ENCODE peak calls at places on chromosome 7, in five cellular contexts. C is upper lobe of left lung, V is HepG2, D is GM12878, U is K562. T is an unnamed sample.
A peak's percentile ranks its signal among the peaks of the same experiment; 100 is the strongest.

GRCh38 chr7:157373493-157373892 is 36.7 kb downstream of the DNAJB6 start:
- ATAC-seq in C (no peak), V (no peak), D (no peak), U (no peak), T (no peak)

GRCh38 chr7:54859545-54859944 is 100.5 kb upstream of the SEC61G start:
- ATAC-seq in C (peak; percentile 24), V (no peak), D (no peak), U (no peak), T (no peak)

GRCh38 chr7:94295805-94296204 is 98.9 kb upstream of the COL1A2 start:
- ATAC-seq in C (peak; percentile 76), V (peak; percentile 72), D (no peak), U (peak; percentile 79), T (peak; percentile 73)

GRCh38 chr7:149565096-149565382 is 67.4 kb upstream of the ZNF746 start:
- ATAC-seq in C (no peak), V (no peak), D (no peak), U (no peak), T (no peak)

GRCh38 chr7:43954524-43955228 is 28.4 kb downstream of the UBE2D4 start:
- ATAC-seq in C (no peak), V (peak; percentile 99), D (peak; percentile 97), U (peak; percentile 99), T (no peak)

GRCh38 chr7:36131499-36131898 is 21.6 kb upstream of the EEPD1 start:
- ATAC-seq in C (no peak), V (no peak), D (no peak), U (no peak), T (no peak)

GRCh38 chr7:130950741-130951140 is 216.7 kb upstream of the KLF14 start:
- ATAC-seq in C (no peak), V (no peak), D (no peak), U (no peak), T (no peak)

GRCh38 chr7:2785071-2785500 is 59.0 kb downstream of the GNA12 start:
- ATAC-seq in C (no peak), V (no peak), D (peak; percentile 94), U (no peak), T (peak; percentile 65)

GRCh38 chr7:93894426-93894825 is 3.9 kb upstream of the TFPI2 start:
- ATAC-seq in C (no peak), V (no peak), D (no peak), U (no peak), T (no peak)

GRCh38 chr7:106840342-106840741 is 24.7 kb upstream of the PIK3CG start:
- ATAC-seq in C (no peak), V (no peak), D (no peak), U (no peak), T (no peak)

GRCh38 chr7:34776748-34777358 is 118.8 kb downstream of the NPSR1 start:
- ATAC-seq in C (no peak), V (peak; percentile 49), D (no peak), U (no peak), T (no peak)

GRCh38 chr7:107152011-107152410 is 16.8 kb upstream of the HBP1 start:
- ATAC-seq in C (no peak), V (no peak), D (no peak), U (no peak), T (no peak)

GRCh38 chr7:94170836-94171235 is 166.7 kb upstream of the BET1 start:
- ATAC-seq in C (no peak), V (no peak), D (peak; percentile 97), U (no peak), T (no peak)

GRCh38 chr7:26182283-26182682 is 18.3 kb downstream of the HNRNPA2B1 start:
- ATAC-seq in C (no peak), V (no peak), D (no peak), U (no peak), T (no peak)

GRCh38 chr7:77427996-77428603 is 12.0 kb upstream of the GSAP start:
- ATAC-seq in C (peak; percentile 67), V (peak; percentile 42), D (peak; percentile 55), U (no peak), T (no peak)

GRCh38 chr7:74324499-74325229 is 35.5 kb downstream of the CLIP2 start:
- ATAC-seq in C (peak; percentile 56), V (no peak), D (no peak), U (no peak), T (no peak)

GRCh38 chr7:105707967-105708580 is 126.8 kb upstream of the EFCAB10 start:
- ATAC-seq in C (peak; percentile 45), V (no peak), D (no peak), U (no peak), T (no peak)

GRCh38 chr7:37336259-37336658 is 112.4 kb downstream of the ELMO1 start:
- ATAC-seq in C (peak; percentile 82), V (no peak), D (peak; percentile 85), U (no peak), T (no peak)

GRCh38 chr7:2734761-2735571 is 47.0 kb downstream of the AMZ1 start:
- ATAC-seq in C (peak; percentile 57), V (no peak), D (no peak), U (peak; percentile 30), T (peak; percentile 31)

GRCh38 chr7:91379246-91379645 is 115.0 kb downstream of the FZD1 start:
- ATAC-seq in C (no peak), V (no peak), D (no peak), U (no peak), T (no peak)

GRCh38 chr7:64046041-64046389 is 781 bp downstream of the ZNF727 start:
- ATAC-seq in C (peak; percentile 11), V (no peak), D (no peak), U (no peak), T (no peak)

GRCh38 chr7:30159153-30159552 is 24.4 kb downstream of the MTURN start:
- ATAC-seq in C (no peak), V (no peak), D (peak; percentile 12), U (no peak), T (no peak)

GRCh38 chr7:77327067-77327931 is 88.8 kb downstream of the GSAP start:
- ATAC-seq in C (peak; percentile 73), V (peak; percentile 52), D (no peak), U (no peak), T (peak; percentile 72)

DNA sequence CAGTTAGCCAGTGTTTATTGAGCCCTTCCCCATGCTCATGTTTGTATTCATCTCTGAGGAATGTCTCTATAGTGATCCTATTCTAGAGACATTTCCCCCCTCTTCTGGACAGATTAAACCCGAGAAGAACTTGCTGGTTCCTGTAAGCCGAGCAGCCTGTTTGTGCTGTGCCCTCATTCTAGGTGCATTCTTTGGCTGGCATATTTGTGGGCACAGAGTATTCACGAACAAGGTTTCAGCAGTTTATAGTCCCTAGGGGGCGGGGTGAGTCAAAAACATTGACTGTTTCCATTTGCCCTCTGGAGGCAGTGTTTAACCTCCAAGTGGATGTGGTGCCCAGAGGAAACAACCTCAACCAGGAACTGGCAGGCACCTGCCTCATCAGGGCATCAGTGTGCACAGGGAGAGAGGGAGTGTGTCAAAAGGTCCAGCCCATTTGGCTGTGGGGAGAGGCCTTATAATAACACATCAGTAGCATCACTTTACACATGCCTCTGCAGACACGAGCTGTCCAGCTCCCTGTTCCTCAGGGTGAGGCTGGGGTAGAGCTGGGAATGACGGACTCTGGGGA is 273.3 kb upstream of the LRGUK start:
- ATAC-seq in C (peak; percentile 39), V (peak; percentile 98), D (peak; percentile 97), U (peak; percentile 96), T (no peak)
- TF ChIP-seq EP300 in C (no peak), V (no peak), D (no peak), U (no peak), T (no peak)

GRCh38 chr7:95550546-95550945 is 45.8 kb downstream of the PDK4 start:
- ATAC-seq in C (peak; percentile 4), V (no peak), D (no peak), U (no peak), T (no peak)

GRCh38 chr7:95546647-95547046 is 49.7 kb downstream of the PDK4 start:
- ATAC-seq in C (no peak), V (no peak), D (no peak), U (no peak), T (no peak)

GRCh38 chr7:95547949-95548348 is 48.4 kb downstream of the PDK4 start:
- ATAC-seq in C (no peak), V (no peak), D (no peak), U (no peak), T (no peak)

GRCh38 chr7:95547356-95547755 is 49.0 kb downstream of the PDK4 start:
- ATAC-seq in C (no peak), V (no peak), D (no peak), U (no peak), T (no peak)

DNA sequence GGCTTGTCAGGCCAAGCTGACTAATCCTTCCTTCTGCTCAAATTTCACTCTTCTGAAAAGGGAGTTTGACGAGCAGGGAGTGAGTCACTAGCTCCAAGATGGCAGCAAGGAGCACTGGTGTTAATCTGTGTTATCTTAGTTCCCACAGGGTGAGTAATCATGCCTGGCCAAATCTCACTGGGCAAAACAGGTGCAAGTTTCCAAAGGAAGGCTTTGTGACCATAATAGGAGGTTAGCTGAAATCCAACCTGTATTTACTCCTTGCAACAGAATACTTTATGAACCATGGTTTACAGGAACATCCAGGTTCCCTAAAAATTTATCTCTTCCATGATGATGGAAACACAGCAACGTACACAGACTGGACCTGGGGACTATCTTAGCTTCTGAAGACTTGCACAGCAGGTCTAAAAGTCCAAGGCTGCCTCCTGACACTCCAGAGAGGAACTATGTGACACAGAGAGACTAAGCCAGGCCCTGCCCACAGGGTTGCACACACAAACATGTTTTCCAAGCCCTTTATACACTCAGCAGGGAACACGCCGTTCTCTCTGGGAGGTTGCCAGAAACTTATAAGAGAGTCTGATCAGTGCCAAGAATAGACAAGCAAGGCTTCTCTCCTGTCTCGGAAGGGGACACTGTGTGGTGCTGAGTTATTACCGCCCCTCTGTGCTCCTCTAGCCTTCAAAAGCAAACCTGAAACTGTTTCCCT is 46.3 kb downstream of the PDK4 start:
- ATAC-seq in C (peak; percentile 93), V (peak; percentile 41), D (no peak), U (peak; percentile 91), T (peak; percentile 98)
- TF ChIP-seq POLR2AphosphoS5 in C (peak; percentile 96), V (no peak), D (no peak), U (peak; percentile 44), T (peak; percentile 100)

DNA sequence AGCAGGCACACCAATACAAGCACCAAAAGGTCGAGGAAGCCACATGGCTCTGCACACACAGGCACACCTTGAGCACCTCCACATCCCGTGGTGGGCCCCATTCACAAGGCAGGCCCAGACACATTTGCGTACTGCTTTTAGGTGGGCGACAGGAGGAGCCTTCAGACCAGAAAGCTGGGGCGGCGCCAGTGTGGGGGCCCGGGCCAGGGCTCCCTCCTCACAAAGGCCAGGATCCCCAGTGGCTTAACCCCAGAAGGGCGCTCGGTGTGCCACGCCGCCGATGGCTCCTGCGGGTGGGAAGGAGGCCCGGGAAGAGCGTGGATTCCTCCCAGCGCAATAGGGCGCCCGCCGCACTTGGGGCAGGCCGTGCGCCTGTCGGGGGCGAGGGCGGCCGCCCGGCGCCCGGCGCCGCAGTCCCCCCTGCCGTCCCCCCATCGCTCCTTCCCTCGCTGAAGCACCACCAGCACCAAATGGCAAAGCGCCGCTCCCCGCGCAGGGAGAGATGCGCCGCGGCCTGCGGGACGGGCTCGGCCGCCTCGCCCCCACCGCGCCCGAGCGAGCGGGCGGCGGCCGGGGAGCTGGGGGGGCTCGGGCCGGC is 2.9 kb upstream of the SMARCD3 start:
- ATAC-seq in C (peak; percentile 28), V (no peak), D (no peak), U (peak; percentile 20), T (peak; percentile 45)
- H3K4me3 ChIP-seq in C (peak overlapping the region; percentile 64), V (peak overlapping the region; percentile 68), D (no peak overlapping the region), U (peak overlapping the region; percentile 21), T (peak overlapping the region; percentile 34)

GRCh38 chr7:9302436-9302835 is 869.0 kb downstream of the NXPH1 start:
- ATAC-seq in C (no peak), V (no peak), D (no peak), U (no peak), T (no peak)
- TF ChIP-seq EP300 in C (no peak), V (no peak), D (no peak), U (no peak), T (no peak)

GRCh38 chr7:14095233-14095950 is 105.9 kb upstream of the ETV1 start:
- ATAC-seq in C (no peak), V (no peak), D (no peak), U (no peak), T (no peak)
- TF ChIP-seq POLR2AphosphoS5 in C (no peak), V (no peak), D (no peak), U (no peak), T (no peak)